ENCODE peak calls at places on chromosomes 7 and 10, in four cellular contexts. H is Caco-2, S is mucosa of descending colon, Y is cardiac muscle cell. P is an unnamed sample.

GRCh38 chr7:29958667-29959358 is 30.8 kb downstream of the SCRN1 start:
- DNase-seq in H (no peak), S (no peak), Y (no peak), P (no peak)

GRCh38 chr10:14688606-14689005 is 86.1 kb downstream of the FAM107B start:
- DNase-seq in H (no peak), S (no peak), Y (peak; percentile 89), P (no peak)

GRCh38 chr10:101939718-101940117 is 96.1 kb upstream of the KCNIP2 start:
- DNase-seq in H (no peak), S (no peak), Y (peak; percentile 19), P (no peak)

GRCh38 chr7:155584763-155585531 is 38.6 kb upstream of the CNPY1 start:
- DNase-seq in H (no peak), S (peak; percentile 39), Y (peak; percentile 50), P (no peak)

GRCh38 chr7:2260820-2261219 is 18.8 kb downstream of the NUDT1 start:
- DNase-seq in H (no peak), S (no peak), Y (no peak), P (no peak)

GRCh38 chr7:152108359-152108758 is 82.9 kb downstream of the GALNT11 start:
- DNase-seq in H (peak; percentile 57), S (no peak), Y (no peak), P (no peak)

GRCh38 chr7:151736403-151736909 is 140.5 kb downstream of the PRKAG2 start:
- DNase-seq in H (peak; percentile 76), S (peak; percentile 34), Y (peak; percentile 92), P (no peak)

GRCh38 chr7:151415375-151416112 is 5.7 kb upstream of the WDR86 start:
- DNase-seq in H (no peak), S (no peak), Y (peak; percentile 91), P (no peak)

GRCh38 chr7:33781796-33782195 is 123.5 kb upstream of the BMPER start:
- DNase-seq in H (no peak), S (no peak), Y (peak; percentile 40), P (no peak)

GRCh38 chr7:113092762-113093161 is 6.1 kb upstream of the GPR85 start:
- DNase-seq in H (no peak), S (no peak), Y (no peak), P (no peak)

GRCh38 chr7:128454808-128455555 is 696 bp upstream of the HILPDA start:
- DNase-seq in H (no peak), S (peak; percentile 31), Y (peak; percentile 80), P (no peak)

GRCh38 chr7:155562106-155562505 is 15.7 kb upstream of the CNPY1 start:
- DNase-seq in H (no peak), S (no peak), Y (no peak), P (no peak)

GRCh38 chr10:26445411-26446031 is 7.4 kb downstream of the APBB1IP start:
- DNase-seq in H (no peak), S (no peak), Y (no peak), P (no peak)

GRCh38 chr7:110507832-110508231 is 583.1 kb upstream of the LRRN3 start:
- DNase-seq in H (no peak), S (no peak), Y (no peak), P (no peak)

GRCh38 chr10:62900829-62901571 is 84.8 kb upstream of the EGR2 start:
- DNase-seq in H (no peak), S (no peak), Y (peak; percentile 62), P (no peak)

GRCh38 chr10:88157981-88158465 is 294.6 kb downstream of the PTEN start:
- DNase-seq in H (no peak), S (no peak), Y (peak; percentile 81), P (no peak)

GRCh38 chr7:10205690-10206089 is 768.0 kb upstream of the PHF14 start:
- DNase-seq in H (no peak), S (no peak), Y (no peak), P (no peak)

GRCh38 chr7:7424151-7424873 is 111.4 kb downstream of the COL28A1 start:
- DNase-seq in H (peak; percentile 62), S (peak; percentile 86), Y (peak; percentile 75), P (peak; percentile 6)

GRCh38 chr10:116055252-116055918 is 217.6 kb downstream of the GFRA1 start:
- DNase-seq in H (no peak), S (no peak), Y (no peak), P (no peak)

GRCh38 chr7:30503273-30504212 is 1.1 kb downstream of the GGCT start:
- DNase-seq in H (no peak), S (no peak), Y (peak; percentile 6), P (no peak)

GRCh38 chr10:100009283-100009792 is 409 bp downstream of the DNMBP start:
- DNase-seq in H (no peak), S (peak; percentile 70), Y (no peak), P (no peak)

GRCh38 chr7:112550468-112551060 is 69.8 kb downstream of the LSMEM1 start:
- DNase-seq in H (no peak), S (peak; percentile 73), Y (peak; percentile 80), P (peak; percentile 43)

GRCh38 chr10:10044959-10045764 is 972.5 kb upstream of the CELF2 start:
- DNase-seq in H (no peak), S (no peak), Y (no peak), P (no peak)

GRCh38 chr7:131061818-131062217 is 265.9 kb upstream of the MKLN1 start:
- DNase-seq in H (no peak), S (no peak), Y (no peak), P (no peak)

GRCh38 chr7:101112233-101112632 is 14.7 kb upstream of the SERPINE1 start:
- DNase-seq in H (no peak), S (no peak), Y (peak; percentile 98), P (no peak)

GRCh38 chr7:41974835-41975234 is 262.2 kb downstream of the GLI3 start:
- DNase-seq in H (no peak), S (no peak), Y (no peak), P (no peak)

GRCh38 chr7:47380325-47381131 is 201.4 kb downstream of the TNS3 start:
- DNase-seq in H (peak; percentile 75), S (peak; percentile 78), Y (peak; percentile 85), P (no peak)

GRCh38 chr10:95809370-95810197 is 53.6 kb downstream of the ENTPD1 start:
- DNase-seq in H (no peak), S (no peak), Y (no peak), P (no peak)

GRCh38 chr10:125375210-125375609 is 214.8 kb upstream of the CTBP2 start:
- DNase-seq in H (peak; percentile 37), S (no peak), Y (no peak), P (no peak)

GRCh38 chr10:36578306-36578705 is 547.1 kb upstream of the ANKRD30A start:
- DNase-seq in H (no peak), S (no peak), Y (no peak), P (no peak)

GRCh38 chr7:153590571-153590970 is 461.6 kb upstream of the DPP6 start:
- DNase-seq in H (no peak), S (no peak), Y (no peak), P (no peak)
- H3K9me3 ChIP-seq in H (peaks cover 2% of the 10 kb centered on the region), S (no peaks in the 10 kb centered on the region), Y (no peaks in the 10 kb centered on the region), P (no peaks in the 10 kb centered on the region)

GRCh38 chr7:149423441-149423970 is 37.4 kb downstream of the ZNF777 start:
- DNase-seq in H (no peak), S (no peak), Y (peak; percentile 22), P (no peak)
- H3K4me3 ChIP-seq in H (no peak overlapping the region), S (no peak overlapping the region), Y (no peak overlapping the region), P (no peak overlapping the region)

DNA sequence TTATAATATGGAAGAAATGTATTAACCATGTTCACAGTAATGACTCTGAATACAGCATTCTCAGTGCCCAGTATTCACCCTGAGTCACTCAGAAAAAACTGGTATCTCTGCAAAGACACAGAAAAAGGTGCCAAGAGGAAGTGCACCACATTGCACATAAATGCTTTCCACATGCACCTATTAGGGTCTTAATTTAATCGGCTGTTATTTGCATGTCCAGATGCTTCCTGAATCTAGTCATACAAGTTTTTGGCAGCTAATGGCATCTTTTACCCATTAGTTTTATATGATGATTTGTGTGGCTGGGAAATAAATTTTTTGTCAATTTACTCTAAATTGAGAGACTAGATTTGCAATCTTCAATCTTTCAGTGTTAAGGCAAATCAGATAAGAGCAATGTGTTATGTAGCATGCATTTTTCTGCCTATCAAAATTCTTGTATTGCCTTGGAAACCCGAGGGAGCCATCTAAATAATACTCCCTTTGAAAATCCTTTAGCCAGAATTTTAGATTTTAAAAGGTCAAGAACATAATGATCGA is 58.2 kb downstream of the ZNF680 start:
- DNase-seq in H (no peak), S (no peak), Y (no peak), P (no peak)
- H3K9me3 ChIP-seq in H (peaks cover 23% of the 10 kb centered on the region), S (peaks cover 77% of the 10 kb centered on the region), Y (no peaks in the 10 kb centered on the region), P (no peaks in the 10 kb centered on the region)

DNA sequence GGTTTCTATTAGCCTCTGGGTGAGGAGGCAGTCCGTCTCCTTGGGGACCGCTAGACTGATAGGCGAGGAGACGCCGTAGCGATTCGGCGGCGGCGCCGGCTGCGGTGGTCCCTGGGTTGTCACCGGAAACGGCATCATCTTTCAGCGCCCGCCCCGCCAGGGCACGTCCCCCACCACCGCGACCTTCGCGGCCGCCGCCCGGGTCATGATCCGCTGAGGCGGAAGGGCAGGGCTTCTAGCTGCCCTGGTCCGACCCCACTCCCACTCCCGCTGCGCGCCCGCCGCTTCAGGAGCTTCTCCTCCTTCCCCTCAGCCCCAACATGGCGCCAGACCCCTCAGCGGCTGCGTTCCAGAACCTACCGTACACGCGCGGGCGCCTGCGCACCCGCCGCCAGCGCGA is at the start of gene PAPOLB:
- DNase-seq in H (no peak), S (no peak), Y (peak; percentile 30), P (no peak)
- H3K4me3 ChIP-seq in H (no peak within 1 kb of the TSS), S (no peak within 1 kb of the TSS), Y (no peak within 1 kb of the TSS), P (no peak within 1 kb of the TSS)

DNA sequence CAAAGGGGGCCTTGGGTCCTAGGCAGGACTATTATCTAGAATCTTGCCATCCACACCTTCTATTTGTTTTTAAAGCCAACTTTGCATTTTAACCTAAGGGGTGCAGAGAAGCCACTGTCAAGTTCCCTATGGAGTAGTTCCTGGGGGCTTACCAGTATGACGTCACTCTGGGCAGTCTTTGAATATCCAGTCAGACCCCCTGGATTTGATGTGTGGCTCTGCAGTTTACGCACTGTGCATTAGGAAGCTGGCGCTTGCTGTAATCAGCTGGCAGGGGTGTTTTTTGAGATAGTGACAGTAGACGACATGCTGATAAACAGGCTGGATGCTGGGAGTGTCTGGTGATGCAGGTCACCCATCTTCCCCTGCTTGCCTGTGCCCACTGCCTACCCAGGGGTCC is 892.7 kb upstream of the ZNF722 start:
- DNase-seq in H (no peak), S (no peak), Y (no peak), P (no peak)
- H3K9me3 ChIP-seq in H (peaks cover 7% of the 10 kb centered on the region), S (peaks cover 88% of the 10 kb centered on the region), Y (peaks cover 3% of the 10 kb centered on the region), P (peaks cover 8% of the 10 kb centered on the region)

GRCh38 chr10:129966370-129966769 is 2.3 kb upstream of the EBF3 start:
- DNase-seq in H (no peak), S (no peak), Y (no peak), P (no peak)
- H3K4me3 ChIP-seq in H (no peak overlapping the region), S (no peak overlapping the region), Y (no peak overlapping the region), P (no peak overlapping the region)

DNA sequence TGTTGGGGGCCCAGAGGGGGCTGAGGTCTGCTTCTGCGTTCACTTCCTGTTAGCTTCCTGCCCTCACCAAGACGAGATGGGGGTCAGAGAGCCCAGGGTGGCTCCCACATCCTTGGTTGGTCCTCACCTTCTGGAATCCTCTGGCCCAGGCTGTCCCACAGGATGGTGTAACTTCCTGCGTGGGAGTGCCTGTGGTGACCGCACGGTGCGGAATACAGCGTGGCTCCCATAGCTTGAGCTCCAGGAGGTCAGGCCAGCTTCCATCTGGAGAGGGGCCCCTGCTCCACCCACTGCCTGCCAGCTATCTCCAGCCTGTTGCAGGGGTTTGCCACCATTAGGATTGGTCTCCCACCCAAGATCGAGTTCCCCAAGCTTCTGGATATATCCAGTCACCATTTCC is 681.2 kb upstream of the FOXK1 start:
- DNase-seq in H (no peak), S (no peak), Y (no peak), P (no peak)
- H3K9me3 ChIP-seq in H (no peaks in the 10 kb centered on the region), S (no peaks in the 10 kb centered on the region), Y (no peaks in the 10 kb centered on the region), P (no peaks in the 10 kb centered on the region)